ENCODE peak calls at places on chromosomes 16 and 17, in five cellular contexts. L is PC-9, Y is stomach, V is AG04450, U is fibroblast of lung. T is an unnamed sample.

GRCh38 chr17:21300601-21301571 is 16.4 kb downstream of the MAP2K3 start:
- DNase-seq in L (no peak), U (no peak), Y (no peak), V (no peak), T (no peak)

GRCh38 chr16:49345829-49346228 is 27.8 kb upstream of the C16orf78 start:
- DNase-seq in U (no peak), V (no peak), Y (no peak), L (no peak), T (no peak)

GRCh38 chr17:80879723-80880649 is 111.7 kb upstream of the CHMP6 start:
- DNase-seq in U (no peak), V (no peak), L (no peak), Y (no peak), T (no peak)

GRCh38 chr17:7477392-7478275 is 1.8 kb downstream of the ZBTB4 start:
- DNase-seq in Y (peak), V (peak), U (peak), L (peak), T (peak)

GRCh38 chr17:21289902-21290571 is 5.5 kb downstream of the MAP2K3 start:
- DNase-seq in U (no peak), V (no peak), Y (no peak), L (no peak), T (no peak)

GRCh38 chr17:40551091-40551873 is 14.0 kb downstream of the CCR7 start:
- DNase-seq in U (peak), Y (peak), V (peak), L (no peak), T (peak)

GRCh38 chr17:78210111-78210510 is 3.9 kb upstream of the BIRC5 start:
- DNase-seq in U (no peak), L (no peak), Y (no peak), V (no peak), T (no peak)

GRCh38 chr16:67562918-67563707 is 787 bp downstream of the CTCF start:
- DNase-seq in V (no peak), L (peak), U (peak), Y (peak), T (peak)

GRCh38 chr16:87206646-87207451 is 110.3 kb downstream of the C16orf95 start:
- DNase-seq in V (no peak), Y (no peak), U (peak), L (no peak), T (no peak)

GRCh38 chr17:39700148-39700987 is 504 bp downstream of the ERBB2 start:
- DNase-seq in Y (no peak), U (peak), V (no peak), L (peak), T (no peak)

GRCh38 chr17:38421224-38421841 is 6.9 kb upstream of the ARHGAP23 start:
- DNase-seq in L (no peak), V (peak), Y (no peak), U (peak), T (no peak)

GRCh38 chr17:74584307-74584706 is 7.8 kb downstream of the CD300LD start:
- DNase-seq in Y (no peak), L (no peak), V (no peak), U (no peak), T (no peak)

DNA sequence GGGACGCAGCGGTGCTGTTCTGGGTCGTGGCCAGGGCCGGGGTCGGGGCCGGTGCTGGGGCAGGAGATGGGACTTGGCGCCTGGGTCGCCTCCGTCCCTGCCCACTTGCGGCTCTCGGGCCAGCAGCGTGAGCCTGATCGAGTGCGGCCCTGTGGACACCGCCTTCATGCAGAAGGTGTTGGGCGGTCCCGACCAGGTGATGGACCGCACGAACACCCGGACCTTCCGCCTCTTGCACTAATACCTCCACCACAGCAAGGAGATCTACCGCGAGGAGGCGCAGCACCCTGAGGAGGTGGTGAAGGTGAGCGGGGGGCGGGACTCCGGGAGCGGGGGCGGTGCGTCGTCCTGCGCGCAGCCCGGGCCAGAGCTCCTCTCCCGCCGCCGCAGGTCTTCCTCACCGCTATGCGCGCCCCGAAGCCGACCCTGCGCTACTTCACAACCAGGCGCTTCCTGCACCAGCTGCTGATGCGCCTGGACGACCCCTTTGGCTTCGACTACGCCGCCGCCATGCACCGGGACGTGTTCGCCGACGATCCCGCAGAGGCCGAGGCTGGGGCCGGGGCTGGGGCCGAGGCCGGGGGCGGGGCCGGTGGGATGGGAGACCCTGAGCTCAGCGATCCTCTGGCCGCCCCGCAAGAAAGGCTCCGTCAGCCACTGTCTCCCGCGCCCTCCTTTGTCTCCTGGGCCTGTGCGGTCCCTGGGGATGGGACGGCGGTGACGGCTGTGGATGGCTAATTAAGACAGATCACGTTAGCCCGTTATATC is 4.5 kb upstream of the HSD17B1 start:
- DNase-seq in L (peak), U (peak), Y (peak), V (no peak), T (no peak)
- TF ChIP-seq CTCF in L (peak), U (no peak), Y (no peak), V (peak), T (no peak)

GRCh38 chr17:59558953-59559352 is 6.5 kb upstream of the DHX40 start:
- DNase-seq in U (peak), L (no peak), Y (no peak), V (no peak), T (no peak)
- TF ChIP-seq CTCF in U (no peak), L (peak), Y (no peak), V (peak), T (no peak)

GRCh38 chr16:66159987-66160386 is 206.5 kb upstream of the CDH5 start:
- DNase-seq in V (no peak), L (no peak), Y (no peak), U (peak), T (no peak)
- TF ChIP-seq CTCF in V (peak), L (no peak), Y (no peak), U (peak), T (no peak)

GRCh38 chr17:57261084-57261461 is 4.8 kb downstream of the MSI2 start:
- DNase-seq in U (peak), L (no peak), Y (no peak), V (no peak), T (no peak)
- TF ChIP-seq CTCF in U (no peak), L (no peak), Y (no peak), V (no peak), T (no peak)

GRCh38 chr17:17809527-17810373 is 27.0 kb downstream of the SREBF1 start:
- DNase-seq in L (no peak), U (peak), Y (no peak), V (no peak), T (peak)
- TF ChIP-seq CTCF in L (no peak), U (no peak), Y (no peak), V (no peak), T (no peak)

T was measured in testis.